ENCODE peak calls at places on chromosomes 4 and X, in ten cellular contexts. O is HAP-1; W is A549; T is prostate gland; Q is keratinocyte; V is fibroblast of mammary gland; G is CD8-positive, alpha-beta T cell; E is astrocyte; L is mammary epithelial cell; S is tibial nerve. K is an unnamed sample.

GRCh38 chr4:37799941-37800554 is 26.4 kb upstream of the PGM2 start:
- DNase-seq in O (no peak), W (no peak), T (no peak), Q (no peak), V (no peak), G (no peak), E (no peak), L (no peak), S (no peak), K (no peak)

GRCh38 chr4:142098380-142098779 is 462.0 kb downstream of the IL15 start:
- DNase-seq in O (no peak), W (no peak), T (no peak), Q (no peak), V (no peak), G (no peak), E (no peak), L (no peak), S (no peak), K (no peak)

GRCh38 chr4:130092187-130093015 is 996.4 kb downstream of the C4orf33 start:
- DNase-seq in O (no peak), W (no peak), T (no peak), Q (no peak), V (no peak), G (no peak), E (no peak), L (no peak), S (no peak), K (no peak)

GRCh38 chrX:72255445-72255844 is 16.6 kb upstream of the ERCC6L start:
- DNase-seq in O (no peak), W (no peak), T (no peak), Q (no peak), V (no peak), G (no peak), E (no peak), L (no peak), S (no peak), K (no peak)

GRCh38 chr4:147049940-147050852 is 104.5 kb upstream of the TTC29 start:
- DNase-seq in O (no peak), W (no peak), T (no peak), Q (no peak), V (peak), G (no peak), E (peak), L (peak), S (no peak), K (no peak)

GRCh38 chrX:37476571-37477188 is 94.8 kb upstream of the LANCL3 start:
- DNase-seq in O (peak), W (no peak), T (no peak), Q (no peak), V (no peak), G (no peak), E (no peak), L (no peak), S (no peak), K (no peak)

GRCh38 chr4:180160195-180160985 is 2082.8 kb upstream of the TENM3 start:
- DNase-seq in O (peak), W (no peak), T (no peak), Q (no peak), V (no peak), G (no peak), E (peak), L (no peak), S (no peak), K (no peak)

GRCh38 chrX:129738466-129739308 is at the start of gene XPNPEP2:
- DNase-seq in O (no peak), W (no peak), T (no peak), Q (no peak), V (peak), G (no peak), E (no peak), L (no peak), S (no peak), K (peak)

GRCh38 chrX:107204063-107204605 is 2.1 kb downstream of the NUP62CL start:
- DNase-seq in O (peak), W (no peak), T (no peak), Q (no peak), V (no peak), G (no peak), E (no peak), L (no peak), S (no peak), K (no peak)

GRCh38 chrX:95427389-95427788 is 1257.3 kb upstream of the DIAPH2 start:
- DNase-seq in O (no peak), W (no peak), T (no peak), Q (no peak), V (peak), G (no peak), E (peak), L (peak), S (no peak), K (no peak)

GRCh38 chr4:166422475-166422874 is 549.4 kb downstream of the TLL1 start:
- DNase-seq in O (no peak), W (no peak), T (no peak), Q (peak), V (peak), G (no peak), E (peak), L (peak), S (no peak), K (peak)

GRCh38 chrX:2666491-2666890 is 24.6 kb upstream of the CD99 start:
- DNase-seq in O (no peak), W (no peak), T (no peak), Q (no peak), V (peak), G (no peak), E (no peak), L (no peak), S (no peak), K (no peak)

GRCh38 chr4:7503597-7503996 is 68.9 kb upstream of the PSAPL1 start:
- DNase-seq in O (no peak), W (no peak), T (no peak), Q (no peak), V (no peak), G (no peak), E (no peak), L (no peak), S (no peak), K (no peak)

GRCh38 chrX:39772057-39772832 is 325.5 kb downstream of the BCOR start:
- DNase-seq in O (peak), W (no peak), T (no peak), Q (no peak), V (no peak), G (peak), E (peak), L (no peak), S (no peak), K (no peak)

GRCh38 chr4:159451006-159451405 is 348.1 kb downstream of the RAPGEF2 start:
- DNase-seq in O (no peak), W (no peak), T (no peak), Q (no peak), V (peak), G (no peak), E (peak), L (peak), S (no peak), K (no peak)

GRCh38 chr4:4350909-4351308 is 36.0 kb upstream of the NSG1 start:
- DNase-seq in O (no peak), W (no peak), T (no peak), Q (no peak), V (no peak), G (no peak), E (no peak), L (no peak), S (no peak), K (no peak)

GRCh38 chr4:2537011-2537830 is 774 bp downstream of the FAM193A start:
- DNase-seq in O (peak), W (no peak), T (peak), Q (no peak), V (peak), G (peak), E (peak), L (peak), S (no peak), K (no peak)

GRCh38 chr4:28229092-28229491 is 1368.5 kb downstream of the STIM2 start:
- DNase-seq in O (peak), W (no peak), T (no peak), Q (peak), V (peak), G (no peak), E (peak), L (peak), S (no peak), K (no peak)

GRCh38 chrX:136689441-136689840 is 41.5 kb downstream of the CD40LG start:
- DNase-seq in O (no peak), W (no peak), T (no peak), Q (no peak), V (no peak), G (peak), E (peak), L (peak), S (no peak), K (no peak)
- H3K4me3 ChIP-seq in O (no peak), W (no peak), T (no peak), Q (no peak), V (no peak), G (no peak), E (peak), L (no peak), S (no peak), K (no peak)

GRCh38 chr4:137129471-137130244 is 402.6 kb downstream of the PCDH18 start:
- DNase-seq in O (no peak), W (no peak), T (no peak), Q (no peak), V (peak), G (no peak), E (peak), L (no peak), S (no peak), K (peak)

GRCh38 chr4:137124278-137124932 is 407.9 kb downstream of the PCDH18 start:
- DNase-seq in O (peak), W (peak), T (no peak), Q (no peak), V (peak), G (no peak), E (peak), L (peak), S (no peak), K (peak)

GRCh38 chr4:137122876-137123275 is 409.4 kb downstream of the PCDH18 start:
- DNase-seq in O (no peak), W (no peak), T (no peak), Q (no peak), V (no peak), G (no peak), E (no peak), L (no peak), S (no peak), K (no peak)

DNA sequence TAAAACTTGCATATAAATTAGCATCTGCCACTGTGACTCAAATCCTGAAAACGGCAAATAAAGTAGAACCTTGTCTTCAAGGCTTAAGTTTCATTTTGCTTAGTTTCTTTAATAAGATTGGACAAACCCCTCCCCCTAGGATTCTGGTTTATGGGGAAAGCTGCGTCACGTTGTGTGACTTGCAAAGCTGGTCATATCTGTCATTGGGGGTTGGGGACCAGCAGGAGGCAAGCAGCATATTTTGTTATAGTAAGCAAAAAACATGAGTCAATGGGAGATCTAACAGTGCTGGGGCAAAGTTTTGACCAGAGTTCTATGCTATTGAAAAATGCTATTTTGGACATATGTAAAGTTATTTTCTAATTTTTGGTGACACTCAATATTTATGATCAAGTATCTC is 407.3 kb downstream of the PCDH18 start:
- DNase-seq in O (no peak), W (no peak), T (no peak), Q (no peak), V (peak), G (no peak), E (peak), L (peak), S (no peak), K (peak)
- H3K4me3 ChIP-seq in O (peak), W (peak), T (peak), Q (peak), V (peak), G (no peak), E (peak), L (peak), S (peak), K (peak)

DNA sequence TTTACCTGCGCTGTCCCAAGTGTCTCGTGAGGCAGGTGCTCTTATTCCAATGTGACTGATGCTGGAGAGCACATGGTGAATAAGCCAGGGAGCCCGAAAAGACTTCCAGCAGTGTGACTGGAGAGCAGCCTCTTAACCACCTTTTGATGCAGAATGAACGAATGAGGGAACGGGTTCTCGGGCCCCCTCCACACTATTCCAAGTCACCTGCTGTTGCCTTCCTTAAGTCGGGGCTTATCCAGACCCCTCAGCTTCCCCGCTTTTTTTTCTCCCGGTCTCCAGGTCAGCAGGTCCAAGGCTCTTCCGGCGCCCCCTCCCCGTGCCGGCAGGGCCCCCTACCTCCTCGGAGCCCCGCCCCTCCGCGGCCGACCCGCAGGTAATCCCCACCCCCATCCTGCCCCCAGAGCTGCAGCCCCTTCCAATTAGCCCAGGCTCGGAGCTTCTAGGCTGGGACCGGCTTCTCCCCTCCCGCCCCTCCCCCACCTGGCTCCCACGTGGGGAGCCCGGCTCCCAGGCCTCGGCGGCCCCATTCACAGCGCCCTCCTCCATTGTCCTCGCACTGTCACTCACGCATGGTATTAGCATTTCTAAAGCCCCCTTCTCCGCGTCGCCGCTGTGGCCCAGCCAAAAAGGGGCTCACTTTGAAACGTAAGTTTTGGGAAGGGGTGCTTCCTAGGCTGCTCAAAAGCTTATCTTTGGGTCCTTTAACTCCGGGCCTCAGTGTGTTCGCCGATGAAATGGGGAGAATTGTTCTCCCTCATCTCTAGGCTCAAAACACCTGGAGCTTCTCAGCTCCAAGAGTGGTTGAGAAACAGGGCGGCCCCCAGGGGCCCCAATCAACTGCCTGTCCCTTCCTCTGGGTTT is 56.2 kb upstream of the PJA1 start:
- DNase-seq in O (peak), W (no peak), T (no peak), Q (no peak), V (no peak), G (no peak), E (no peak), L (no peak), S (no peak), K (no peak)
- H3K4me3 ChIP-seq in O (peak), W (no peak), T (no peak), Q (no peak), V (no peak), G (no peak), E (no peak), L (no peak), S (no peak), K (no peak)

GRCh38 chr4:119664168-119664907 is 35.7 kb upstream of the PDE5A start:
- DNase-seq in O (no peak), W (no peak), T (no peak), Q (no peak), V (no peak), G (no peak), E (no peak), L (no peak), S (no peak), K (no peak)

GRCh38 chr4:119663160-119663788 is 34.7 kb upstream of the PDE5A start:
- DNase-seq in O (no peak), W (no peak), T (no peak), Q (no peak), V (no peak), G (no peak), E (no peak), L (no peak), S (no peak), K (no peak)

GRCh38 chr4:119667802-119668201 is 39.2 kb upstream of the PDE5A start:
- DNase-seq in O (no peak), W (no peak), T (no peak), Q (no peak), V (no peak), G (no peak), E (no peak), L (no peak), S (no peak), K (no peak)

GRCh38 chr4:119665718-119666117 is 37.1 kb upstream of the PDE5A start:
- DNase-seq in O (no peak), W (no peak), T (no peak), Q (no peak), V (no peak), G (no peak), E (no peak), L (no peak), S (no peak), K (no peak)

GRCh38 chr4:119666653-119667091 is 38.1 kb upstream of the PDE5A start:
- DNase-seq in O (peak), W (no peak), T (no peak), Q (no peak), V (no peak), G (no peak), E (no peak), L (no peak), S (no peak), K (no peak)
- H3K4me3 ChIP-seq in O (no peak), W (no peak), T (no peak), Q (no peak), V (no peak), G (no peak), E (no peak), L (no peak), S (no peak), K (no peak)

GRCh38 chr4:25861422-25861926 is 1.3 kb downstream of the SEL1L3 start:
- DNase-seq in O (no peak), W (no peak), T (no peak), Q (no peak), V (peak), G (no peak), E (peak), L (no peak), S (no peak), K (no peak)
- H3K4me3 ChIP-seq in O (peak), W (peak), T (no peak), Q (peak), V (peak), G (peak), E (peak), L (peak), S (peak), K (peak)

GRCh38 chrX:68901512-68901911 is 72.7 kb downstream of the EFNB1 start:
- DNase-seq in O (no peak), W (no peak), T (no peak), Q (no peak), V (no peak), G (no peak), E (no peak), L (no peak), S (no peak), K (no peak)
- H3K4me3 ChIP-seq in O (no peak), W (no peak), T (no peak), Q (no peak), V (no peak), G (no peak), E (no peak), L (no peak), S (no peak), K (no peak)

K was measured in HFF-Myc.